ENCODE peak calls at places on chromosomes 4 and X, in eight cellular contexts. W is cardiac muscle cell; D is left ventricle myocardium inferior; E is CD4-positive, alpha-beta T cell; B is fibroblast of mammary gland; M is PC-9; X is choroid plexus epithelial cell; O is HCT116. U is an unnamed sample.

GRCh38 chr4:152946460-152946859 is 10.3 kb downstream of the FHDC1 start:
- DNase-seq in W (no peak), D (no peak), E (no peak), B (no peak), M (no peak), X (no peak), O (no peak), U (no peak)

GRCh38 chr4:171334549-171334948 is 478.7 kb upstream of the GALNTL6 start:
- DNase-seq in W (no peak), D (no peak), E (no peak), B (no peak), M (no peak), X (no peak), O (no peak), U (no peak)

GRCh38 chr4:86451560-86452322 is 91.9 kb upstream of the MAPK10 start:
- DNase-seq in W (peak), D (no peak), E (no peak), B (peak), M (peak), X (peak), O (no peak), U (no peak)

GRCh38 chrX:133053854-133054565 is 42.9 kb downstream of the USP26 start:
- DNase-seq in W (no peak), D (no peak), E (no peak), B (peak), M (peak), X (peak), O (no peak), U (no peak)

GRCh38 chr4:40422309-40422708 is 87.2 kb downstream of the CHRNA9 start:
- DNase-seq in W (no peak), D (no peak), E (no peak), B (no peak), M (no peak), X (no peak), O (no peak), U (no peak)

GRCh38 chr4:13493793-13494192 is 9.7 kb upstream of the RAB28 start:
- DNase-seq in W (no peak), D (no peak), E (no peak), B (no peak), M (no peak), X (no peak), O (no peak), U (no peak)

GRCh38 chr4:139301821-139302611 is at the start of gene NDUFC1:
- DNase-seq in W (peak), D (peak), E (peak), B (peak), M (peak), X (peak), O (no peak), U (no peak)

GRCh38 chrX:101803451-101803850 is 128.4 kb downstream of the ZMAT1 start:
- DNase-seq in W (peak), D (no peak), E (no peak), B (peak), M (no peak), X (peak), O (no peak), U (no peak)

GRCh38 chrX:111624169-111624568 is 56.8 kb upstream of the ALG13 start:
- DNase-seq in W (no peak), D (no peak), E (no peak), B (no peak), M (no peak), X (no peak), O (no peak), U (no peak)

GRCh38 chr4:171017596-171017995 is 795.6 kb upstream of the GALNTL6 start:
- DNase-seq in W (no peak), D (no peak), E (no peak), B (peak), M (no peak), X (peak), O (no peak), U (no peak)

GRCh38 chrX:66674506-66674905 is 35.6 kb upstream of the EDA2R start:
- DNase-seq in W (no peak), D (no peak), E (no peak), B (no peak), M (no peak), X (no peak), O (no peak), U (no peak)

GRCh38 chrX:66677430-66677829 is 38.6 kb upstream of the EDA2R start:
- DNase-seq in W (peak), D (no peak), E (no peak), B (peak), M (no peak), X (peak), O (no peak), U (no peak)

GRCh38 chrX:66676990-66677389 is 38.1 kb upstream of the EDA2R start:
- DNase-seq in W (peak), D (no peak), E (no peak), B (peak), M (no peak), X (peak), O (no peak), U (no peak)

GRCh38 chrX:66675541-66675940 is 36.7 kb upstream of the EDA2R start:
- DNase-seq in W (peak), D (no peak), E (no peak), B (peak), M (no peak), X (no peak), O (no peak), U (no peak)

GRCh38 chrX:66676413-66676812 is 37.5 kb upstream of the EDA2R start:
- DNase-seq in W (peak), D (no peak), E (no peak), B (peak), M (no peak), X (peak), O (no peak), U (no peak)
- TF ChIP-seq CTCF in W (no peak), D (no peak), E (no peak), B (no peak), M (no peak), X (no peak), O (no peak), U (no peak)

DNA sequence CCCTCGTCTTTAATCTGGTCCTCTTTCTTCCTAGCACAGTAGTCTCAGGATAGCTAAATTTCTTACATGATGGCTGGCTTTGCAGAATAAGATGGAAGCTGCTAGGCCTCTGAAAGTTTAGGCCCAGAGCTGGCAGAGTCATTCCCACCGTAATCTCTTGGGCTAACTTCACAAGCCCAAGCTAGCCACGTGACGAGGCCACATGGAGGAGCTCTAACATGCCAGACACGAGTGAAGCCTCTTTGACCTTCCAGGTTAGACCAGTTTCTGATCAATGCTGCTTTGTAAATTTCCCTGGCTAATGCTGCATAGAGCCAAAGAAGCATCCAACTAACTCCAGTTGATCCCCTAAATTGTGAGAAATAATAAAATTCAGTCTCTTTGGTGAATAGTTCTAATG is 9.5 kb upstream of the CENPE start:
- DNase-seq in W (no peak), D (no peak), E (no peak), B (peak), M (peak), X (no peak), O (peak), U (no peak)
- TF ChIP-seq CTCF in W (no peak), D (no peak), E (no peak), B (peak), M (no peak), X (no peak), O (peak), U (no peak)

GRCh38 chr4:159195400-159195799 is 92.5 kb downstream of the RAPGEF2 start:
- DNase-seq in W (no peak), D (no peak), E (no peak), B (no peak), M (no peak), X (no peak), O (no peak), U (no peak)

GRCh38 chr4:159188646-159189045 is 85.8 kb downstream of the RAPGEF2 start:
- DNase-seq in W (no peak), D (no peak), E (no peak), B (no peak), M (no peak), X (no peak), O (no peak), U (no peak)

GRCh38 chr4:159193256-159193655 is 90.4 kb downstream of the RAPGEF2 start:
- DNase-seq in W (no peak), D (no peak), E (no peak), B (no peak), M (no peak), X (no peak), O (no peak), U (no peak)

GRCh38 chr4:159190646-159191045 is 87.8 kb downstream of the RAPGEF2 start:
- DNase-seq in W (no peak), D (no peak), E (no peak), B (no peak), M (no peak), X (no peak), O (no peak), U (no peak)

DNA sequence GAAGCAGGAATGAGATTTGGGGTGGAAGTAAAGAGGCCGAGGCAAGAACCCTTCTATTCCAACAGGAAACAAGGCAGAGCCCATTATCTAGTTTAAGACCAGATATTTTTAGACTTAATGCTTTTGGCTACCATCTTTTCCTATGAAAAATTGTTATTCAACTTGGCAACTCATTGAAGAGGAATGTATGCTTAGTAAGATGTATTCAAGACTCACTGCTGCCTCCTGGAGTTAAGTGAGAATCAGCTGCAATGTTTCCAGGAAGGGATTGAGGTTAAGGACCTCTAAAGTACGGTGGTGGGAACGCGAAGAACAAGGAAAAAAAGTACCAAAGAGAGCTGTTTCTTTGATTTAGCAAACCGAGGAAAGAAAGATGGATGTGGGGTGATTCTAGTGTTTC is 89.1 kb downstream of the RAPGEF2 start:
- DNase-seq in W (peak), D (no peak), E (no peak), B (peak), M (no peak), X (peak), O (peak), U (no peak)
- TF ChIP-seq CTCF in W (peak), D (peak), E (no peak), B (peak), M (peak), X (peak), O (peak), U (no peak)

DNA sequence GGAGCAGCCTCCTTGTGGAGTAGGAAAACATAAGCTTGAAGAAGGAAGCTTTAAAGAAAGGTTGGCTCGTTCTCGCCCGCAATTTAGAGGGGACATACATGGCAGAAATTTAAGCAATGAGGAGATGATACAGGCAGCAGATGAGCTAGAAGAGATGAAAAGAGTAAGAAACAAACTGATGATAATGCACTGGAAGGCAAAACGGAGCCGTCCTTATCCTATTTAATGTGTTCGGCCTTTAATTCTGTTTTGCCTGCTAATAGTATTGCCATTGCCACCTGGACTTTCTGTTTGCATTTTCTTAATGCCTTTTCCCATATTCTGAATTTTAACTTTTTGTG is 1.4 kb downstream of the TCEAL1 start:
- DNase-seq in W (no peak), D (no peak), E (no peak), B (no peak), M (no peak), X (no peak), O (no peak), U (no peak)
- TF ChIP-seq CTCF in W (no peak), D (no peak), E (no peak), B (no peak), M (peak), X (no peak), O (no peak), U (no peak)

GRCh38 chrX:3653111-3653510 is 60.3 kb downstream of the PRKX start:
- DNase-seq in W (no peak), D (no peak), E (no peak), B (no peak), M (no peak), X (no peak), O (no peak), U (no peak)

GRCh38 chrX:3655181-3655580 is 58.3 kb downstream of the PRKX start:
- DNase-seq in W (no peak), D (no peak), E (no peak), B (no peak), M (no peak), X (no peak), O (no peak), U (no peak)

GRCh38 chrX:3648084-3648483 is 65.4 kb downstream of the PRKX start:
- DNase-seq in W (no peak), D (no peak), E (no peak), B (no peak), M (no peak), X (no peak), O (no peak), U (no peak)

DNA sequence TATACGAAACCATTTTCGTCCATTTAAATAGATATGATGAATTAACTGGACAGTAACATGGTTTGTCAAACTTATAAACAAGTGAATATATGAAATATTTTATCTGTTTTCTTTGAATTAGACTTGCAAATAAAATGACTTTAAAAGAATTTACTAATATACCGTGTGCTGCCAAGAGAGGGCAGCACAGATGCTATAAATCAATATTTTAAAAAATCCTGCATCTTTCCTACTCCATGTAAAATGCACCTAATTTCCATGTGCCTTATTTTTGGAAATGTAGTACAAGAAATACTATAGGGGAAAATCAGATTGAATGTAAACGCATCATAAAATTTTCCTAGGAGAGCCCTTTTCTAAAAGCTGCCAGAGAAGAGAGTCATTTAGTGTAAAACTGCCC is 62.2 kb downstream of the PRKX start:
- DNase-seq in W (peak), D (no peak), E (no peak), B (peak), M (no peak), X (peak), O (peak), U (no peak)
- TF ChIP-seq CTCF in W (peak), D (peak), E (peak), B (peak), M (peak), X (peak), O (peak), U (peak)

GRCh38 chrX:64093761-64094160 is 111.7 kb downstream of the AMER1 start:
- DNase-seq in W (peak), D (no peak), E (no peak), B (peak), M (no peak), X (peak), O (no peak), U (no peak)
- TF ChIP-seq CTCF in W (peak), D (peak), E (no peak), B (peak), M (peak), X (peak), O (peak), U (no peak)

GRCh38 chr4:102710986-102711385 is 49.8 kb downstream of the MANBA start:
- DNase-seq in W (no peak), D (no peak), E (no peak), B (no peak), M (no peak), X (no peak), O (no peak), U (no peak)

GRCh38 chr4:102717448-102718092 is 43.2 kb downstream of the MANBA start:
- DNase-seq in W (no peak), D (no peak), E (no peak), B (peak), M (no peak), X (peak), O (no peak), U (no peak)

GRCh38 chr4:102713096-102713495 is 47.7 kb downstream of the MANBA start:
- DNase-seq in W (peak), D (no peak), E (no peak), B (peak), M (no peak), X (peak), O (no peak), U (no peak)

GRCh38 chr4:102715057-102715456 is 45.7 kb downstream of the MANBA start:
- DNase-seq in W (no peak), D (no peak), E (no peak), B (peak), M (no peak), X (peak), O (no peak), U (no peak)
- TF ChIP-seq CTCF in W (no peak), D (no peak), E (no peak), B (peak), M (no peak), X (peak), O (peak), U (no peak)

DNA sequence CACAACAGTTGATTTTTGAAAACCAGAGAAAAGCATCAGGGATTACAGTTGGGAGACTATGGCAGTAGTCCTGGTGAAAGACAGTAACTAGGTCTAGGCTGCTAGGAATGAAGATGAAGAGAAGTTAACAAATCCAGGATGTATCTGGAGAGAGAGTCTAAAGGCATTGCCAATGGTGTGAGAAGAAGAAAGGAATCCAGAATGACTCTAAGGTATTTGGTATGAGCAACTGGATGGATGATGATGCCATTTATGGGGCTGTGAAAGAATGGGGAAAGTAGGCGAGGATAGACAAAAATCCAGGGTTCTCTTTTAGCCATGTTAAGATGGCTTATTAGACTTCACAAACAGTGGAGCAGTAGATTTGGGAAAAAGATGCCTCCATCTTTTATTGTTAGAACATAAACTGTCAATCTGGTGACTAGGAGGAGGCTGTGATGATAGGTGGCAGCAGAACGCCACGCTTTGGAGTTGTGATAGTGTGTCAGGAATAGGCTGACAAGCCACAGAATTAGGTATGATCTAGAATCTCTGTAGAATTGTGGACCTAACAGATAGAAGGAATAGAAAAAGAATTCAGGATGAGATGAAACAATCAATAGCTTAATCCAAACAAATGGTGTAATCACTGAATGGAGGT is 27.3 kb upstream of the JADE1 start:
- DNase-seq in W (no peak), D (peak), E (peak), B (no peak), M (no peak), X (no peak), O (peak), U (no peak)
- TF ChIP-seq CTCF in W (no peak), D (peak), E (peak), B (no peak), M (no peak), X (no peak), O (peak), U (no peak)

GRCh38 chr4:169024762-169025161 is 14.7 kb upstream of the CBR4 start:
- DNase-seq in W (peak), D (no peak), E (no peak), B (peak), M (peak), X (peak), O (peak), U (no peak)
- TF ChIP-seq CTCF in W (peak), D (peak), E (no peak), B (peak), M (peak), X (peak), O (peak), U (peak)

GRCh38 chrX:1591863-1592127 is 391 bp downstream of the AKAP17A start:
- DNase-seq in W (no peak), D (no peak), E (no peak), B (no peak), M (no peak), X (peak), O (no peak), U (no peak)

GRCh38 chrX:1589356-1590130 is 1.9 kb upstream of the AKAP17A start:
- DNase-seq in W (no peak), D (no peak), E (no peak), B (no peak), M (no peak), X (no peak), O (no peak), U (no peak)

GRCh38 chrX:1592863-1593201 is 1.4 kb downstream of the AKAP17A start:
- DNase-seq in W (peak), D (no peak), E (no peak), B (no peak), M (no peak), X (no peak), O (no peak), U (no peak)

GRCh38 chrX:1592128-1592862 is 891 bp downstream of the AKAP17A start:
- DNase-seq in W (peak), D (no peak), E (no peak), B (peak), M (peak), X (peak), O (no peak), U (no peak)

GRCh38 chrX:1591102-1591862 is at the start of gene AKAP17A:
- DNase-seq in W (peak), D (peak), E (peak), B (peak), M (peak), X (peak), O (peak), U (no peak)
- TF ChIP-seq CTCF in W (no peak), D (peak), E (no peak), B (no peak), M (no peak), X (no peak), O (no peak), U (no peak)

U was measured in vagina.